ENCODE peak calls at places on chromosomes 5 and 9, in four cellular contexts. P, X, L and R are unnamed samples.

GRCh38 chr5:149005077-149005892 is 57.6 kb downstream of the SH3TC2 start:
- DNase-seq in P (no peak), X (no peak), L (peak; percentile 21), R (no peak)

GRCh38 chr5:134642931-134643530 is 5.6 kb upstream of the SEC24A start:
- DNase-seq in P (no peak), X (no peak), L (no peak), R (no peak)

GRCh38 chr5:113020461-113021273 is 44.1 kb downstream of the DCP2 start:
- DNase-seq in P (peak; percentile 90), X (no peak), L (no peak), R (peak; percentile 84)

GRCh38 chr9:16870606-16871357 is at the start of gene BNC2:
- DNase-seq in P (no peak), X (no peak), L (peak; percentile 62), R (peak; percentile 48)

GRCh38 chr5:123154857-123155467 is 65.9 kb downstream of the PRDM6 start:
- DNase-seq in P (no peak), X (no peak), L (no peak), R (no peak)

GRCh38 chr5:59598547-59598874 is 295.0 kb downstream of the PDE4D start:
- DNase-seq in P (no peak), X (no peak), L (no peak), R (peak; percentile 21)

GRCh38 chr9:95055851-95056551 is 261.5 kb downstream of the FANCC start:
- DNase-seq in P (no peak), X (no peak), L (no peak), R (peak; percentile 74)

GRCh38 chr9:126386088-126386487 is 59.5 kb downstream of the MVB12B start:
- DNase-seq in P (peak; percentile 37), X (no peak), L (peak; percentile 42), R (peak; percentile 49)

GRCh38 chr9:111483862-111484563 is at the start of gene ECPAS:
- DNase-seq in P (peak; percentile 74), X (peak; percentile 87), L (peak; percentile 88), R (peak; percentile 81)

GRCh38 chr9:123796618-123797484 is 133.1 kb downstream of the DENND1A start:
- DNase-seq in P (no peak), X (no peak), L (no peak), R (no peak)

GRCh38 chr5:32585122-32585445 is 273 bp upstream of the SUB1 start:
- DNase-seq in P (no peak), X (no peak), L (no peak), R (no peak)

GRCh38 chr5:68817696-68818695 is 275.8 kb upstream of the SLC30A5 start:
- DNase-seq in P (no peak), X (no peak), L (no peak), R (no peak)

GRCh38 chr5:137834498-137834897 is 33.2 kb upstream of the MYOT start:
- DNase-seq in P (no peak), X (no peak), L (no peak), R (no peak)

GRCh38 chr9:120970249-120970648 is 43.7 kb upstream of the TRAF1 start:
- DNase-seq in P (peak; percentile 20), X (no peak), L (no peak), R (no peak)

GRCh38 chr5:80151890-80152289 is 104.0 kb downstream of the SERINC5 start:
- DNase-seq in P (no peak), X (no peak), L (no peak), R (no peak)

GRCh38 chr9:21696411-21696865 is 106.0 kb upstream of the MTAP start:
- DNase-seq in P (peak; percentile 5), X (no peak), L (peak; percentile 70), R (no peak)

GRCh38 chr9:112569186-112569585 is 82.6 kb downstream of the KIAA1958 start:
- DNase-seq in P (no peak), X (no peak), L (no peak), R (no peak)

GRCh38 chr5:31106742-31107546 is 86.5 kb upstream of the CDH6 start:
- DNase-seq in P (no peak), X (no peak), L (no peak), R (no peak)

GRCh38 chr5:78483809-78484521 is 123.5 kb downstream of the SCAMP1 start:
- DNase-seq in P (no peak), X (peak; percentile 91), L (peak; percentile 20), R (peak; percentile 80)

GRCh38 chr5:40904205-40904993 is 4.9 kb upstream of the C7 start:
- DNase-seq in P (peak; percentile 71), X (peak; percentile 87), L (peak; percentile 71), R (peak; percentile 69)

GRCh38 chr9:97773723-97774122 is 76.6 kb upstream of the XPA start:
- DNase-seq in P (no peak), X (peak; percentile 25), L (no peak), R (no peak)

GRCh38 chr9:111588846-111589245 is 10.6 kb downstream of the PTGR1 start:
- DNase-seq in P (no peak), X (no peak), L (no peak), R (no peak)

GRCh38 chr5:112975721-112976431 is 722 bp upstream of the DCP2 start:
- DNase-seq in P (no peak), X (no peak), L (no peak), R (no peak)

GRCh38 chr5:53087596-53087995 is 22.0 kb downstream of the MOCS2 start:
- DNase-seq in P (no peak), X (no peak), L (no peak), R (no peak)

GRCh38 chr5:135964670-135965320 is 10.0 kb upstream of the LECT2 start:
- DNase-seq in P (no peak), X (no peak), L (no peak), R (no peak)

GRCh38 chr5:57499262-57500050 is 16.8 kb upstream of the ACTBL2 start:
- DNase-seq in P (peak; percentile 5), X (peak; percentile 42), L (peak; percentile 74), R (peak; percentile 94)

GRCh38 chr5:74020488-74020887 is 394.5 kb downstream of the ARHGEF28 start:
- DNase-seq in P (no peak), X (no peak), L (no peak), R (no peak)

GRCh38 chr9:93122721-93123221 is 11.3 kb downstream of the NINJ1 start:
- DNase-seq in P (no peak), X (no peak), L (no peak), R (no peak)
- TF ChIP-seq POLR2A in P (no peak), X (no peak), L (no peak), R (no peak)

DNA sequence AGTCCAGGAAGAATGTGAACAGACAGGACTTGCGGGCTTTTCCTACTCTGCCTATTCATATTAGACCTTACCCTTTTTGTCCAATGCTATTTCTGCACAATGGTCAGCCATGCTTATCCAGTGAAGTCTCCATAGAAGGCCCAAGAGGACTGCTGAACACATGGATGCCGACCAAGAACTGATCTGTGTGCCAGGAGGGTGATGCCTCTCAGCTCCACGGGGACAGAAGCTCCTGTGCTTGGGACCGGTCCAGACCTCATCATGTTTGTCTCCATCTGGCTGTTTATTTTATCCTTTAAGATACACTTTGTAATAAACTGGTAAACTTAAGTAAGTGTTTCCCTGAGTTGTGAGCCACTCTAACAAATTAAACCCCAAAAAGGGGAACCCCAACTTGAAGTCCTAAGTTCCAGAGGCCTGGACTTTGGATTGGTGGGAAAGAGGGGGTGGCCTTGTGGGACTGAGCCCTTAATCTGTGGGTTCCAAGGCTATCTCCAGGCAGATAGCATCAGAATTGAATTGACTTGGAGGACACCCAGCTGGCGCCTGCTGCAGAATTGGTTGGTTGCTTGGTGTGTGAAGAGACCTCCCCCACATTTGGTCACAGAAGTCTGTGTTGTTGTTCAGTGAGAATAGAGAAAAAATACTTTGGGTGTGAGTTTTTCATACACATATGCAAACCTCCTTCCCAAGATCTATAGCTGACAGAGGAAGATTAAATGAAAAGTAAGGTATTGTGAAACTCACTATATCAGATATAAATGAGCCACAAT is 57.9 kb upstream of the ANKH start:
- DNase-seq in P (no peak), X (no peak), L (no peak), R (no peak)
- TF ChIP-seq JUN in P (no peak), X (no peak), L (no peak), R (no peak)

GRCh38 chr9:18357321-18357720 is 116.6 kb upstream of the ADAMTSL1 start:
- DNase-seq in P (no peak), X (no peak), L (no peak), R (no peak)
- TF ChIP-seq MYC in P (no peak), X (no peak), L (no peak), R (no peak)

GRCh38 chr9:136686794-136687711 is at the start of gene AGPAT2:
- DNase-seq in P (no peak), X (peak; percentile 89), L (peak; percentile 70), R (peak; percentile 43)
- TF ChIP-seq POLR2A in P (no peak), X (peak; percentile 86), L (peak; percentile 82), R (peak; percentile 49)

GRCh38 chr9:114276908-114277821 is 45.7 kb upstream of the ORM1 start:
- DNase-seq in P (no peak), X (no peak), L (no peak), R (peak; percentile 38)

GRCh38 chr9:114272739-114273431 is 50.0 kb upstream of the ORM1 start:
- DNase-seq in P (no peak), X (no peak), L (no peak), R (no peak)

GRCh38 chr9:114274217-114274616 is 48.7 kb upstream of the ORM1 start:
- DNase-seq in P (no peak), X (no peak), L (no peak), R (no peak)

GRCh38 chr9:114273461-114273881 is 49.4 kb upstream of the ORM1 start:
- DNase-seq in P (no peak), X (no peak), L (no peak), R (no peak)

GRCh38 chr9:114275246-114275994 is 47.5 kb upstream of the ORM1 start:
- DNase-seq in P (no peak), X (no peak), L (no peak), R (no peak)
- TF ChIP-seq JUN in P (no peak), X (no peak), L (no peak), R (no peak)

DNA sequence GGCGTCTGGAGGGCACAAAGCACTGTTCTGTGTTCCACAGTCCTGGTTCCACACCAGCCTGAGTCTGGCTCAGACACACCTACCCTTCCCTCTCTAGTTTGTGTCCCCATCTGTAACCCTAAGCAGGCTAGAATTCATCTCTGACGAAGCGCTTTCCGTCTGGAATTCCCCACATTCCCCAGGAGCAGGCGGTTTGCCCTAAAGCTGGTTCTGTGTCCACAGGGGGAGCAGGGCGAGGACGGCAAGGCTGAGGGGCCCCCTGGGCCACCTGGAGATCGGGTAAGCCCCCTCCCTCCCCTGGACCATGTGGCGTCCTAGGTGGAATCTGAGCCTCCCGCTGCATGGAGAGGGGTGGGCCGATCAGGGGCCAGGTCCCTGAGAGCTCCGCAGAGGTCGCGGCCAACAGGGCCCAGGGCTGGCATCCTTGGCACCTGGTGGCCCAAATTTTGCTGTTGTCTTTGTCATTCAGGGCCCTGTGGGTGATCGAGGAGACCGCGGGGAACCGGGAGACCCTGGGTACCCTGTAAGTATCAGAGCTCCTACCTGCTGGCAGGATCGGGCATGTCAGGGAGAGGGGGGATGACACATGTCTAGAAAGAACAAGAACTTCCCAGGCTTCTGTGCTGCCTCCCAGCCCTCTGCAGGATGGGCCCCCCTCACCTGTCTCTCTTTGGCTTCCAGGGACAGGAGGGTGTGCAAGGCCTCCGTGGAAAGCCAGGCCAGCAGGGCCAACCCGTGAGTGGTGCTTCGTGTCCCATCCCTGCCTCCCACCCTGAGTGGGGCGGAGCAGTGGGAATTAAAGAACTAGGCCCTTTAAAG is 34.5 kb upstream of the ORM1 start:
- DNase-seq in P (no peak), X (no peak), L (peak; percentile 73), R (no peak)
- TF ChIP-seq MYC in P (no peak), X (no peak), L (no peak), R (no peak)

GRCh38 chr9:35790385-35791291 is 753 bp upstream of the NPR2 start:
- DNase-seq in P (peak; percentile 49), X (peak; percentile 70), L (peak; percentile 65), R (peak; percentile 78)
- TF ChIP-seq POLR2A in P (no peak), X (no peak), L (no peak), R (no peak)

GRCh38 chr9:81717747-81718077 is 28.4 kb upstream of the TLE1 start:
- DNase-seq in P (no peak), X (no peak), L (no peak), R (no peak)
- TF ChIP-seq JUN in P (no peak), X (no peak), L (no peak), R (no peak)